ENCODE peak calls at places on chromosomes 13 and 19, in eight cellular contexts. B, R, Z, I, O, X, Q and K are unnamed samples.

GRCh38 chr13:50236898-50237318 is 221.7 kb downstream of the KCNRG start:
- DNase-seq in B (no peak), R (no peak), Z (no peak), I (no peak), O (peak; percentile 5), X (no peak), Q (no peak), K (no peak)

GRCh38 chr13:87999791-88000190 is 328.6 kb downstream of the SLITRK5 start:
- DNase-seq in B (no peak), R (no peak), Z (no peak), I (no peak), O (no peak), X (no peak), Q (no peak), K (no peak)

GRCh38 chr13:109476001-109476400 is 310.4 kb downstream of the IRS2 start:
- DNase-seq in B (no peak), R (no peak), Z (no peak), I (no peak), O (no peak), X (no peak), Q (no peak), K (no peak)

GRCh38 chr19:7916137-7916907 is 1.7 kb downstream of the TGFBR3L start:
- DNase-seq in B (no peak), R (peak; percentile 64), Z (peak; percentile 50), I (no peak), O (no peak), X (no peak), Q (no peak), K (no peak)

GRCh38 chr13:87120476-87120875 is 550.7 kb upstream of the SLITRK5 start:
- DNase-seq in B (no peak), R (no peak), Z (no peak), I (no peak), O (peak; percentile 44), X (no peak), Q (no peak), K (no peak)

GRCh38 chr19:49890349-49891311 is 6.1 kb downstream of the IL4I1 start:
- DNase-seq in B (peak; percentile 45), R (no peak), Z (peak; percentile 67), I (no peak), O (no peak), X (no peak), Q (no peak), K (no peak)

GRCh38 chr19:14118165-14119051 is 846 bp upstream of the PRKACA start:
- DNase-seq in B (peak; percentile 59), R (peak; percentile 86), Z (peak; percentile 73), I (no peak), O (peak; percentile 75), X (peak; percentile 24), Q (no peak), K (peak; percentile 90)

GRCh38 chr13:74662895-74663294 is 528.7 kb upstream of the KLF12 start:
- DNase-seq in B (no peak), R (no peak), Z (no peak), I (no peak), O (no peak), X (no peak), Q (no peak), K (peak; percentile 29)

GRCh38 chr19:51548213-51548651 is 16.8 kb upstream of the SIGLEC6 start:
- DNase-seq in B (no peak), R (no peak), Z (no peak), I (no peak), O (no peak), X (no peak), Q (no peak), K (no peak)

GRCh38 chr13:63124863-63125262 is 1709.2 kb upstream of the PCDH20 start:
- DNase-seq in B (no peak), R (no peak), Z (no peak), I (no peak), O (peak; percentile 60), X (no peak), Q (peak; percentile 20), K (no peak)

GRCh38 chr13:91369432-91369831 is 21.9 kb downstream of the MIR17HG start:
- DNase-seq in B (no peak), R (no peak), Z (no peak), I (no peak), O (peak; percentile 28), X (no peak), Q (no peak), K (no peak)

GRCh38 chr19:22945560-22945959 is 57.4 kb downstream of the ZNF728 start:
- DNase-seq in B (no peak), R (no peak), Z (no peak), I (no peak), O (peak; percentile 16), X (no peak), Q (peak; percentile 33), K (peak; percentile 14)

GRCh38 chr19:47658431-47659383 is 49.8 kb downstream of the BICRA start:
- DNase-seq in B (no peak), R (no peak), Z (peak; percentile 65), I (no peak), O (no peak), X (no peak), Q (no peak), K (no peak)

DNA sequence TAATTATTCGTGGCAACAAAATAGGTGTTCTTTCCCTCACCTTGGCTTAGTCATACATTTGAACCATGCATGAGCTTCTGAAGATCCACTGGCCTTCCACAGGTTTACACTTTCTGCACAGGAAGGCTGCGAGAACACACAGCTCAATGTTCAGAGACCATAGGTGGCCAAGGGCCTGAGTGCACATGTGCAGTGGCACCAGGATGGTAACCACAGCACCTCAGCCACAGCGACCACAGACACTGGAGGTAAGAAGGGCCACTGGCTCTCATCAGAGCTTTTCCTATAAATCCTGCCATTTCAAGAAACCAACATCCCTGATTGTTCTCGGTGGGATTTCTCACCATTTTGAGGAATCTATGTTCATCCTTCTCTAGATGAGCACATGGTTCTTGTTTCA is 1.6 kb downstream of the DCLK1 start:
- DNase-seq in B (no peak), R (no peak), Z (no peak), I (no peak), O (no peak), X (no peak), Q (no peak), K (no peak)
- TF ChIP-seq CTCF in B (no peak), R (no peak), Z (no peak), I (no peak), O (no peak), X (no peak), Q (no peak), K (no peak)

GRCh38 chr19:45670670-45671453 is 2.8 kb downstream of the GIPR start:
- DNase-seq in B (peak; percentile 95), R (peak; percentile 73), Z (peak; percentile 94), I (peak; percentile 93), O (peak; percentile 72), X (no peak), Q (peak; percentile 97), K (peak; percentile 29)
- TF ChIP-seq POLR2A in B (peak; percentile 46), R (no peak), Z (peak; percentile 64), I (no peak), O (no peak), X (no peak), Q (no peak), K (no peak)

GRCh38 chr19:11555246-11555645 is 3.8 kb downstream of the ELOF1 start:
- DNase-seq in B (no peak), R (no peak), Z (no peak), I (no peak), O (no peak), X (no peak), Q (no peak), K (no peak)
- H3K27ac ChIP-seq in B (no peak overlapping the region), R (no peak overlapping the region), Z (no peak overlapping the region), I (no peak overlapping the region), O (no peak overlapping the region), X (no peak overlapping the region), Q (no peak overlapping the region), K (no peak overlapping the region)

GRCh38 chr13:61684976-61685682 is 269.5 kb upstream of the PCDH20 start:
- DNase-seq in B (no peak), R (no peak), Z (no peak), I (no peak), O (no peak), X (no peak), Q (no peak), K (no peak)

DNA sequence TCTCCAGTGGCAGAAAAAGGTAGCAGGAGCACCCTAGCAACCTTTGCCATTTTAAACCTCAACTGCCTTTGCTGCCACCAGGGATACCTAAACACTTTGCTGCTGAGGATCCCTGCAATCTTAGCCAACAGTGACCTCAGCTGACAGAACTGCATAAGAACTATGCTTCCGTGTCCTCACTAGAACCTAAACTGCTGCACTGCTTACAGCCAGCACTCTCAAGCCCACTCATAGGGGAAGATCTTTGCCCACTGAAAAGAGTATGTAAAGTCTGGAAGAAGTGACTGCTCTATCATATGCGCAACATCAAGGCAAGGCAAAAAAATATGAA is 270.0 kb upstream of the PCDH20 start:
- DNase-seq in B (no peak), R (no peak), Z (no peak), I (no peak), O (no peak), X (no peak), Q (peak; percentile 24), K (no peak)
- TF ChIP-seq CTCF in B (no peak), R (peak; percentile 67), Z (no peak), I (no peak), O (no peak), X (no peak), Q (no peak), K (no peak)

DNA sequence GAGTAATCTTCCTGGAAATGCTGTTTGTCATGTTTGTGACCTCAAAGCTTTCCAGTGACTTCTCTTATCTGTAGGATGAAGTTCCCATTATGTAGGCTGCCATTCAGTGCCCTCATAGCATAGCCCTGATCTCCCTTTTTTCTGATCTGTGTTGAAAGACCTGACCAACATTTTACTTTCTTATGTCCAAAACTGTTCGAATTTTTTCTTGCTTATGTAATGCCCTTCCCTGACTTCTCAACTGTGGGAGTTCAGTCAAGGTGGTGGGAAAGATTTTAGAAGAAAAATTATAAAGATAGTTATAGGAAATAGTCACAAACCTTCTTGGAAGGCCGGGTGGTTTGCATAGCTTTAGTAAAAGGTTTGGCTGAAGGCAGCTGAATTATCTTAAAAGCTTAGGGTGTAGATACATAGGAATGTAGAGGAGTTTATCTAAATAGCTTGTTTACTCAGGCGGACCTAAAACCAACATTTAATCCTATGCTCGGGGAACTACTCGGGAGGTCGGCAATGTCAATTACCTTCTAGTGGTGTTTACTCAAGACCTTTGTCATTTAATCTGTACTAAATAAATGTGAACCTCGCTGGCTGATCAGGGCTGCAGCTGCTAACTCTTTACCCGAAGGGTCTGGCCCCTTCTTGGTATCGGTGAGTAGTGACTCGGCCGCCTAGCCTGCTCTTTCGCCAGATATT is 44.3 kb downstream of the PSG3 start:
- DNase-seq in B (no peak), R (no peak), Z (no peak), I (no peak), O (no peak), X (no peak), Q (peak; percentile 26), K (no peak)
- TF ChIP-seq POLR2A in B (no peak), R (no peak), Z (no peak), I (no peak), O (no peak), X (no peak), Q (no peak), K (no peak)